ENCODE peak calls at places on chromosomes 2 and 18, in six cellular contexts. One of them, this sample, is unnamed.

GRCh38 chr2:15745907-15746306 is 154.2 kb downstream of the DDX1 start:
- DNase-seq in HCEC 1CT: no peak
- DNase-seq in central memory CD4-positive, alpha-beta T cell: no peak
- DNase-seq in EL: no peak
- DNase-seq in NCI-H2081 treated with DMSO at 0.1 percent for 48 hours: no peak
- DNase-seq in effector CD4-positive, alpha-beta T cell: no peak
- DNase-seq in this sample: no peak

GRCh38 chr2:147569426-147569825 is 275.4 kb upstream of the ACVR2A start:
- DNase-seq in HCEC 1CT: no peak
- DNase-seq in central memory CD4-positive, alpha-beta T cell: no peak
- DNase-seq in EL: no peak
- DNase-seq in NCI-H2081 treated with DMSO at 0.1 percent for 48 hours: no peak
- DNase-seq in effector CD4-positive, alpha-beta T cell: no peak
- DNase-seq in this sample: no peak

GRCh38 chr2:141554810-141555209 is 576.0 kb downstream of the LRP1B start:
- DNase-seq in HCEC 1CT: peak
- DNase-seq in central memory CD4-positive, alpha-beta T cell: no peak
- DNase-seq in EL: peak
- DNase-seq in NCI-H2081 treated with DMSO at 0.1 percent for 48 hours: no peak
- DNase-seq in effector CD4-positive, alpha-beta T cell: no peak
- DNase-seq in this sample: no peak

GRCh38 chr18:31203086-31203793 is 40.6 kb upstream of the DSC1 start:
- DNase-seq in HCEC 1CT: no peak
- DNase-seq in central memory CD4-positive, alpha-beta T cell: no peak
- DNase-seq in EL: no peak
- DNase-seq in NCI-H2081 treated with DMSO at 0.1 percent for 48 hours: no peak
- DNase-seq in effector CD4-positive, alpha-beta T cell: no peak
- DNase-seq in this sample: no peak

GRCh38 chr2:172462393-172463381 is 35.3 kb downstream of the ITGA6 start:
- DNase-seq in HCEC 1CT: no peak
- DNase-seq in central memory CD4-positive, alpha-beta T cell: peak
- DNase-seq in EL: no peak
- DNase-seq in NCI-H2081 treated with DMSO at 0.1 percent for 48 hours: no peak
- DNase-seq in effector CD4-positive, alpha-beta T cell: peak
- DNase-seq in this sample: no peak

GRCh38 chr2:11975373-11975772 is 228.9 kb downstream of the LPIN1 start:
- DNase-seq in HCEC 1CT: no peak
- DNase-seq in central memory CD4-positive, alpha-beta T cell: no peak
- DNase-seq in EL: no peak
- DNase-seq in NCI-H2081 treated with DMSO at 0.1 percent for 48 hours: no peak
- DNase-seq in effector CD4-positive, alpha-beta T cell: no peak
- DNase-seq in this sample: no peak

GRCh38 chr2:204900487-204900886 is 355.2 kb downstream of the PARD3B start:
- DNase-seq in HCEC 1CT: no peak
- DNase-seq in central memory CD4-positive, alpha-beta T cell: no peak
- DNase-seq in EL: no peak
- DNase-seq in NCI-H2081 treated with DMSO at 0.1 percent for 48 hours: no peak
- DNase-seq in effector CD4-positive, alpha-beta T cell: no peak
- DNase-seq in this sample: no peak

GRCh38 chr2:198525196-198525595 is 720.8 kb downstream of the PLCL1 start:
- DNase-seq in HCEC 1CT: no peak
- DNase-seq in central memory CD4-positive, alpha-beta T cell: no peak
- DNase-seq in EL: no peak
- DNase-seq in NCI-H2081 treated with DMSO at 0.1 percent for 48 hours: no peak
- DNase-seq in effector CD4-positive, alpha-beta T cell: no peak
- DNase-seq in this sample: no peak

GRCh38 chr18:70333757-70334156 is 44.9 kb downstream of the SOCS6 start:
- DNase-seq in HCEC 1CT: peak
- DNase-seq in central memory CD4-positive, alpha-beta T cell: no peak
- DNase-seq in EL: peak
- DNase-seq in NCI-H2081 treated with DMSO at 0.1 percent for 48 hours: no peak
- DNase-seq in effector CD4-positive, alpha-beta T cell: no peak
- DNase-seq in this sample: peak

GRCh38 chr2:20509766-20510490 is 63.1 kb downstream of the RHOB start:
- DNase-seq in HCEC 1CT: no peak
- DNase-seq in central memory CD4-positive, alpha-beta T cell: no peak
- DNase-seq in EL: peak
- DNase-seq in NCI-H2081 treated with DMSO at 0.1 percent for 48 hours: no peak
- DNase-seq in effector CD4-positive, alpha-beta T cell: no peak
- DNase-seq in this sample: no peak

GRCh38 chr18:74264303-74265020 is 27.3 kb downstream of the CYB5A start:
- DNase-seq in HCEC 1CT: no peak
- DNase-seq in central memory CD4-positive, alpha-beta T cell: no peak
- DNase-seq in EL: no peak
- DNase-seq in NCI-H2081 treated with DMSO at 0.1 percent for 48 hours: no peak
- DNase-seq in effector CD4-positive, alpha-beta T cell: no peak
- DNase-seq in this sample: no peak

GRCh38 chr2:99430614-99431258 is 59.1 kb downstream of the REV1 start:
- DNase-seq in HCEC 1CT: peak
- DNase-seq in central memory CD4-positive, alpha-beta T cell: no peak
- DNase-seq in EL: peak
- DNase-seq in NCI-H2081 treated with DMSO at 0.1 percent for 48 hours: no peak
- DNase-seq in effector CD4-positive, alpha-beta T cell: no peak
- DNase-seq in this sample: peak

GRCh38 chr18:34528177-34528576 is 181.9 kb upstream of the DTNA start:
- DNase-seq in HCEC 1CT: no peak
- DNase-seq in central memory CD4-positive, alpha-beta T cell: no peak
- DNase-seq in EL: no peak
- DNase-seq in NCI-H2081 treated with DMSO at 0.1 percent for 48 hours: no peak
- DNase-seq in effector CD4-positive, alpha-beta T cell: no peak
- DNase-seq in this sample: no peak

GRCh38 chr2:95158891-95159619 is 593 bp downstream of the ZNF514 start:
- DNase-seq in HCEC 1CT: peak
- DNase-seq in central memory CD4-positive, alpha-beta T cell: no peak
- DNase-seq in EL: peak
- DNase-seq in NCI-H2081 treated with DMSO at 0.1 percent for 48 hours: no peak
- DNase-seq in effector CD4-positive, alpha-beta T cell: peak
- DNase-seq in this sample: peak